ENCODE peak calls at places on chromosomes 12 and 14, in five cellular contexts. O, F, Y, I and U are unnamed samples.

GRCh38 chr14:100440207-100440631 is 117.1 kb downstream of the SLC25A47 start:
- DNase-seq in O (peak; percentile 74), F (peak; percentile 70), Y (peak; percentile 39), I (peak; percentile 87), U (peak; percentile 88)

GRCh38 chr12:54890339-54890738 is 36.0 kb downstream of the MUCL1 start:
- DNase-seq in O (no peak), F (no peak), Y (peak; percentile 63), I (no peak), U (no peak)

GRCh38 chr12:58143498-58143897 is 202.1 kb downstream of the ATP23 start:
- DNase-seq in O (no peak), F (no peak), Y (no peak), I (no peak), U (no peak)

GRCh38 chr14:34088918-34089317 is 138.0 kb upstream of the EGLN3 start:
- DNase-seq in O (no peak), F (no peak), Y (no peak), I (no peak), U (no peak)

GRCh38 chr12:54173066-54173726 is 15.6 kb downstream of the SMUG1 start:
- DNase-seq in O (peak; percentile 54), F (peak; percentile 61), Y (peak; percentile 88), I (peak; percentile 26), U (peak; percentile 46)

GRCh38 chr12:52202361-52203078 is 10.7 kb upstream of the KRT80 start:
- DNase-seq in O (peak; percentile 72), F (no peak), Y (peak; percentile 46), I (no peak), U (no peak)

GRCh38 chr12:5956987-5957386 is 11.9 kb upstream of the ANO2 start:
- DNase-seq in O (no peak), F (no peak), Y (no peak), I (no peak), U (peak; percentile 20)

GRCh38 chr12:13345722-13346121 is 149.2 kb downstream of the EMP1 start:
- DNase-seq in O (no peak), F (peak; percentile 75), Y (no peak), I (no peak), U (no peak)